ENCODE peak calls at places on chromosomes 6 and 20, in four cellular contexts. P is K562, F is SK-N-SH, J is H1. X is an unnamed sample.

GRCh38 chr6:73923899-73924485 is 228.0 kb downstream of the CD109 start:
- DNase-seq in P (no peak), F (no peak), J (no peak), X (no peak)

GRCh38 chr6:22330941-22331340 is 34.1 kb upstream of the PRL start:
- DNase-seq in P (no peak), F (no peak), J (no peak), X (no peak)

GRCh38 chr6:90197854-90198496 is 98.7 kb downstream of the BACH2 start:
- DNase-seq in P (no peak), F (no peak), J (no peak), X (no peak)

GRCh38 chr6:127762284-127762683 is 138.6 kb downstream of the THEMIS start:
- DNase-seq in P (no peak), F (no peak), J (no peak), X (no peak)

GRCh38 chr6:67880939-67881705 is 754.0 kb upstream of the ADGRB3 start:
- DNase-seq in P (no peak), F (no peak), J (no peak), X (no peak)

GRCh38 chr6:19558934-19559333 is 278.2 kb upstream of the ID4 start:
- DNase-seq in P (no peak), F (no peak), J (no peak), X (no peak)

GRCh38 chr6:89995296-89995695 is 101.0 kb downstream of the GJA10 start:
- DNase-seq in P (no peak), F (no peak), J (no peak), X (no peak)

GRCh38 chr6:118297821-118298220 is 250.3 kb upstream of the PLN start:
- DNase-seq in P (no peak), F (no peak), J (no peak), X (no peak)

GRCh38 chr6:161486903-161487531 is 213.2 kb upstream of the AGPAT4 start:
- DNase-seq in P (no peak), F (no peak), J (no peak), X (no peak)

GRCh38 chr6:17865798-17866725 is 121.4 kb downstream of the KIF13A start:
- DNase-seq in P (no peak), F (no peak), J (no peak), X (no peak)

GRCh38 chr20:63224272-63225081 is 8.5 kb upstream of the YTHDF1 start:
- DNase-seq in P (peak; percentile 57), F (peak; percentile 78), J (no peak), X (no peak)

GRCh38 chr6:51608932-51609331 is 478.5 kb downstream of the PKHD1 start:
- DNase-seq in P (no peak), F (peak; percentile 40), J (no peak), X (no peak)

GRCh38 chr20:60143450-60143849 is 185.2 kb downstream of the CDH26 start:
- DNase-seq in P (no peak), F (no peak), J (no peak), X (no peak)

GRCh38 chr6:118890997-118891790 is 2.8 kb upstream of the ASF1A start:
- DNase-seq in P (no peak), F (no peak), J (no peak), X (no peak)

GRCh38 chr6:152117156-152118129 is 310.0 kb downstream of the ESR1 start:
- DNase-seq in P (no peak), F (no peak), J (no peak), X (no peak)

GRCh38 chr6:37155394-37156312 is 14.3 kb upstream of the PIM1 start:
- DNase-seq in P (peak; percentile 66), F (no peak), J (no peak), X (no peak)

GRCh38 chr6:119044263-119044662 is 34.2 kb downstream of the FAM184A start:
- DNase-seq in P (no peak), F (no peak), J (no peak), X (no peak)

GRCh38 chr6:34544052-34544604 is 12.0 kb downstream of the SPDEF start:
- DNase-seq in P (no peak), F (no peak), J (no peak), X (no peak)

GRCh38 chr20:63059684-63060056 is 52.9 kb upstream of the BHLHE23 start:
- DNase-seq in P (no peak), F (no peak), J (no peak), X (peak; percentile 5)

GRCh38 chr6:71403422-71404134 is 115.0 kb downstream of the OGFRL1 start:
- DNase-seq in P (no peak), F (no peak), J (no peak), X (no peak)

GRCh38 chr6:42281570-42281969 is 63.9 kb upstream of the MRPS10 start:
- DNase-seq in P (no peak), F (no peak), J (no peak), X (no peak)

GRCh38 chr6:14674458-14674857 is 556.9 kb downstream of the CD83 start:
- DNase-seq in P (no peak), F (no peak), J (no peak), X (no peak)

GRCh38 chr20:60586417-60587105 is 628.3 kb downstream of the CDH26 start:
- DNase-seq in P (no peak), F (peak; percentile 34), J (no peak), X (no peak)

GRCh38 chr6:337782-338464 is 45.6 kb downstream of the DUSP22 start:
- DNase-seq in P (no peak), F (no peak), J (no peak), X (no peak)

GRCh38 chr6:15033850-15034203 is 212.0 kb upstream of the JARID2 start:
- DNase-seq in P (no peak), F (no peak), J (no peak), X (no peak)

GRCh38 chr6:151916680-151917164 is 109.2 kb downstream of the ESR1 start:
- DNase-seq in P (no peak), F (no peak), J (no peak), X (no peak)

GRCh38 chr20:62706344-62706743 is 2.3 kb upstream of the NTSR1 start:
- DNase-seq in P (no peak), F (no peak), J (no peak), X (no peak)

GRCh38 chr20:43755851-43756250 is 29.0 kb upstream of the GTSF1L start:
- DNase-seq in P (no peak), F (no peak), J (no peak), X (no peak)

DNA sequence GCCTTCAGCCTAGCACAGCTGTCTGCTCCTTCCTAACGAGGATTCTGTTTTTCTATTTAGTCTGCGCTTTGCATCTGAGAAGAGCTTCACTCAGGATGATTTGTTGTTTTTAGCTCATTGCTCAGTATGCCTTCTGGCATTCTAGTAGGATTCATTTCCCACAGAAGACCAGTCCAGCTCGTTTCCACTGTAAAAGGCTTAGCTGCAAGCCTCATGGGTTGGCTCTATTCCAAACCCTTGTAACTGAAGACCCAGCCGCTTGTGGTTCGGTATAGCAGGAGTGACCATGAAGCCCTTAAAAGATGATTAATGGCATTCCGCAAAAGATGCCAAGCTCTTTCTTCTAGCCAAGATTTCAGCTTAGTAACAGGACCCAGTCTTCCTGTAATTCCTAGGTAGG is 7.2 kb downstream of the ADGRF1 start:
- DNase-seq in P (no peak), F (peak; percentile 8), J (no peak), X (no peak)
- TF ChIP-seq TEAD4 in P (no peak), F (no peak), J (no peak), X (no peak)

GRCh38 chr6:144582939-144583613 is 297.9 kb downstream of the UTRN start:
- DNase-seq in P (no peak), F (peak; percentile 32), J (peak; percentile 53), X (peak; percentile 12)

GRCh38 chr6:144578385-144579350 is 293.5 kb downstream of the UTRN start:
- DNase-seq in P (no peak), F (no peak), J (no peak), X (no peak)

GRCh38 chr6:144581807-144582537 is 296.8 kb downstream of the UTRN start:
- DNase-seq in P (peak; percentile 23), F (peak; percentile 31), J (no peak), X (peak; percentile 13)

GRCh38 chr6:144580039-144580438 is 294.9 kb downstream of the UTRN start:
- DNase-seq in P (no peak), F (no peak), J (no peak), X (no peak)

GRCh38 chr6:144580771-144581170 is 295.6 kb downstream of the UTRN start:
- DNase-seq in P (no peak), F (no peak), J (no peak), X (no peak)
- TF ChIP-seq TEAD4 in P (no peak), F (no peak), J (no peak), X (no peak)

GRCh38 chr6:167079853-167080297 is 43.0 kb upstream of the CCR6 start:
- DNase-seq in P (no peak), F (no peak), J (no peak), X (no peak)
- TF ChIP-seq TEAD4 in P (no peak), F (no peak), J (no peak), X (no peak)

GRCh38 chr6:26173836-26174144 is 86.6 kb downstream of the HFE start:
- DNase-seq in P (no peak), F (no peak), J (no peak), X (no peak)
- TF ChIP-seq TEAD4 in P (no peak), F (no peak), J (no peak), X (no peak)

DNA sequence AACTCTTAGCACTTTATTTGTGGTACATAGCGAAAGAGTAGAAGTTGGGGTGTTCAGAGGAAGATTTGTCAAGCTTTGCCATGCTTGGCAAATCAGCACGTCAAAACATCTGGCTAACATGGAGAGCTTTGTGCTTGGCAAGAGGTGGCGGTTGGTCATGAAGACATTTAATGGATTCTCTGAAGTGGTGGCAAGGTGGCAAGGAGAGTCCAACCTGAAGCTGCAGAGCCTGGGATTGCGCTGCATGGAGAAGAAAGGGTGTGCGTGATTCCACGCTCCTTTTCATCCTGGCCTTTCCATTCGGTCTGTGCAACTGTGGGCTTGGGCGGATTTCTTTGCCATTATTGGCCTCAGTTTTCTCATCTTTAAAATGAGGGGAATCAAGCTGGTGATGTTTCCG is 3.1 kb downstream of the PYGB start:
- DNase-seq in P (no peak), F (no peak), J (peak; percentile 24), X (no peak)
- TF ChIP-seq TEAD4 in P (no peak), F (no peak), J (no peak), X (no peak)

GRCh38 chr6:144283781-144284473 is 1.2 kb upstream of the UTRN start:
- DNase-seq in P (no peak), F (no peak), J (no peak), X (no peak)
- TF ChIP-seq TEAD4 in P (no peak), F (no peak), J (no peak), X (no peak)

DNA sequence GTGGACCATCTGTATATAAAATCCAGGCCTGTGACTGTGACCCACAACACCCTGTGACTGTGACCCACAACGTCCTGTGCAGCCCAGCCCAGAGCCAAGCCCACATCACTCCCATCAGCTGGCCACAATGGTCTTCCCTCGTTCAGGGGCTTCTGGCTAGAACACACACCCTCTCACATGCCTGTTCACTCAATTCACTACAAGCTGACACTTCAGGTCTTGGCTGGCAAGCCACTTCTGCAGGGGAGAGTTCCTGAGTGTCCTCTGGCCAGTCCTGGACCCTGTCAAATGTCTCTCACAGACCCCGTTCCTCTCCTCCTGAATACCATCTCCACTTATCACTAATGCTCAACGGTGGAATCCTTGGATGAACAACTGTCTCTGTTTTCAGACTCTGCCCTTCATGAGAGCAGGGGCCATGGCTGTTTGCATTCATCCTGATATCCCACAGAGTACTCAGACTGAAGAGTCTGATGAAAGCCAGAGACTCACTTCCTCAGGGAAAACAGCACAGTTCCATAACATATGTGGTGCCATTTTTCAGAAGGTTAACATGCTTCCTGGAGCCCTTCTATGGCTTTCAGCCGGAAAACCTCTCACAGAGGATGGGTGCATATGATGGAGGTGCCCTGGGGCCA is 56.0 kb downstream of the MYH7B start:
- DNase-seq in P (no peak), F (no peak), J (no peak), X (no peak)
- TF ChIP-seq TEAD4 in P (no peak), F (no peak), J (no peak), X (no peak)